ENCODE peak calls at places on chromosome 10, in five cellular contexts. F is NB4, H is fibroblast of lung, N is GM12878, R is fibroblast of villous mesenchyme. P is an unnamed sample.

GRCh38 chr10:110265573-110266193 is 39.0 kb downstream of the SMNDC1 start:
- DNase-seq in F (no peak), H (no peak), N (no peak), R (no peak), P (no peak)

GRCh38 chr10:123391275-123392028 is 237.2 kb downstream of the BUB3 start:
- DNase-seq in F (no peak), H (no peak), N (peak; percentile 62), R (no peak), P (no peak)

GRCh38 chr10:46094931-46095755 is 49.1 kb upstream of the MSMB start:
- DNase-seq in F (peak; percentile 56), H (no peak), N (no peak), R (no peak), P (peak; percentile 47)

GRCh38 chr10:132575320-132576201 is 38.0 kb downstream of the INPP5A start:
- DNase-seq in F (peak; percentile 98), H (peak; percentile 95), N (peak; percentile 89), R (peak; percentile 81), P (peak; percentile 8)

GRCh38 chr10:58698777-58699356 is 186.2 kb downstream of the BICC1 start:
- DNase-seq in F (no peak), H (peak; percentile 49), N (no peak), R (no peak), P (no peak)

GRCh38 chr10:80324086-80324485 is 32.5 kb downstream of the DYDC1 start:
- DNase-seq in F (peak; percentile 79), H (peak; percentile 21), N (no peak), R (no peak), P (peak; percentile 21)

GRCh38 chr10:127945335-127945734 is 38.4 kb downstream of the PTPRE start:
- DNase-seq in F (peak; percentile 93), H (peak; percentile 42), N (no peak), R (peak; percentile 57), P (peak; percentile 98)

GRCh38 chr10:58851606-58852005 is 324.8 kb upstream of the PHYHIPL start:
- DNase-seq in F (no peak), H (no peak), N (no peak), R (peak; percentile 26), P (peak; percentile 21)

GRCh38 chr10:80356563-80356999 is at the start of the genes DYDC1 and DYDC2:
- DNase-seq in F (peak; percentile 35), H (peak; percentile 13), N (no peak), R (peak; percentile 32), P (peak; percentile 35)

GRCh38 chr10:132283604-132284382 is 24.0 kb downstream of the STK32C start:
- DNase-seq in F (no peak), H (no peak), N (no peak), R (no peak), P (no peak)

GRCh38 chr10:6255548-6256061 is 52.9 kb downstream of the PFKFB3 start:
- DNase-seq in F (no peak), H (no peak), N (no peak), R (no peak), P (no peak)

GRCh38 chr10:8594711-8595110 is 540.2 kb downstream of the GATA3 start:
- DNase-seq in F (no peak), H (no peak), N (no peak), R (no peak), P (peak; percentile 26)

GRCh38 chr10:52729259-52730104 is 43.1 kb downstream of the MBL2 start:
- DNase-seq in F (peak; percentile 38), H (peak; percentile 25), N (no peak), R (peak; percentile 52), P (peak; percentile 38)

GRCh38 chr10:30115391-30116253 is 56.2 kb upstream of the JCAD start:
- DNase-seq in F (no peak), H (peak; percentile 62), N (no peak), R (no peak), P (no peak)

GRCh38 chr10:36425140-36425797 is 700.1 kb upstream of the ANKRD30A start:
- DNase-seq in F (no peak), H (no peak), N (no peak), R (no peak), P (no peak)

GRCh38 chr10:72954596-72955569 is at the start of gene PLA2G12B:
- DNase-seq in F (no peak), H (no peak), N (no peak), R (peak; percentile 2), P (no peak)

GRCh38 chr10:36504752-36505151 is 620.6 kb upstream of the ANKRD30A start:
- DNase-seq in F (no peak), H (no peak), N (no peak), R (no peak), P (peak; percentile 37)

GRCh38 chr10:99658622-99659030 is 683 bp upstream of the ENTPD7 start:
- DNase-seq in F (peak; percentile 51), H (peak; percentile 71), N (no peak), R (peak; percentile 25), P (peak; percentile 76)

GRCh38 chr10:27297848-27298524 is 57.4 kb upstream of the ACBD5 start:
- DNase-seq in F (peak; percentile 14), H (no peak), N (no peak), R (no peak), P (no peak)

GRCh38 chr10:78288716-78289115 is 255.1 kb downstream of the RPS24 start:
- DNase-seq in F (no peak), H (no peak), N (no peak), R (no peak), P (no peak)

GRCh38 chr10:89207801-89208551 is 859 bp upstream of the CH25H start:
- DNase-seq in F (peak; percentile 43), H (no peak), N (no peak), R (peak; percentile 33), P (no peak)

GRCh38 chr10:71752391-71753090 is 20.8 kb downstream of the VSIR start:
- DNase-seq in F (peak; percentile 61), H (no peak), N (no peak), R (no peak), P (no peak)

GRCh38 chr10:28587270-28587969 is 54.5 kb downstream of the WAC start:
- DNase-seq in F (peak; percentile 3), H (peak; percentile 17), N (no peak), R (peak; percentile 64), P (no peak)

GRCh38 chr10:100008142-100008522 is 1.6 kb downstream of the DNMBP start:
- DNase-seq in F (no peak), H (peak; percentile 76), N (no peak), R (peak; percentile 80), P (no peak)

GRCh38 chr10:11762706-11763500 is 20.7 kb downstream of the ECHDC3 start:
- DNase-seq in F (no peak), H (no peak), N (no peak), R (no peak), P (no peak)

GRCh38 chr10:25506821-25507335 is 332.1 kb downstream of the GPR158 start:
- DNase-seq in F (no peak), H (no peak), N (no peak), R (no peak), P (no peak)

GRCh38 chr10:17209931-17210330 is 8.5 kb upstream of the TRDMT1 start:
- DNase-seq in F (no peak), H (peak; percentile 63), N (no peak), R (no peak), P (no peak)

GRCh38 chr10:3068201-3068967 is 1.0 kb downstream of the PFKP start:
- DNase-seq in F (peak; percentile 60), H (peak; percentile 63), N (no peak), R (peak; percentile 80), P (no peak)

GRCh38 chr10:42593284-42593683 is 45.1 kb downstream of the ZNF33B start:
- DNase-seq in F (no peak), H (no peak), N (no peak), R (no peak), P (no peak)

GRCh38 chr10:114920459-114920858 is 17.5 kb upstream of the TRUB1 start:
- DNase-seq in F (no peak), H (no peak), N (no peak), R (no peak), P (peak; percentile 50)

GRCh38 chr10:79072041-79072441 is 3.3 kb downstream of the ZMIZ1 start:
- DNase-seq in F (no peak), H (peak; percentile 50), N (no peak), R (no peak), P (no peak)

GRCh38 chr10:121032460-121032859 is 181.3 kb downstream of the WDR11 start:
- DNase-seq in F (peak; percentile 23), H (no peak), N (no peak), R (no peak), P (no peak)

DNA sequence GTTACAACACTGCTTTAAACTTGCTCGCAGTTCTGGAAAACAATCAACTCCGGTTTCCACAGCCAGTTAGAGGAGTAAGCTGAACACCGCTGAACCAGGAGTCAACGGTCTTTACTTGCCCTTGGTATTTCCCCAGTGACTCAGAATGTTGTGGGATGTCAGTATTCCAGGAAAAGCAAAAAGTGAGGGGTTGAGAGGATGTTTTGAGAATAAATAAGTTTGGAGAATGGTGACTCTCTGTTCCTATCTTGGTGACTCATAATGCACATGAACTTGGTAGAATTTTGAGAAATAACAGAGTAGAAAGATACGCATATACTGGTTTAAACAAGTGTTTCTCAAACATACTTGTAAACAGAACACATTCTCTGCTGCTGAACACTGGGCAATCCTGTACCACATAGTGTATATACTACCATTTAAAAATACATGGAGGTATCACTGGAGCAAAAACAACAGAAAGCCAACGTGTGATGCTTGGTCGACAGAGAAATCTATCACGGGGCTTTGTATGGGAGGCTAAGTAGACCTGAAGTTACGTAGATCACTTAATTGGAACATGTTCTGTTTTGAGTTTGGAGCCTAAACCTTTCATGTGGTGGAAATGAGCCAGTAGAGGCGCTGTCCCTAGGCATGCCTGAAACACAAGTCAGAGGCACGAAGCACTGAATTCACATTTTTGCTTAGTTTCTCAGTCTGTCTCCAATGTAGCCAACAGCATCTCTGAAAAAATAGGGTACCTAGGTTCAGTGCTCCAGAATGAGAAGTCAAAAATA is 534.3 kb downstream of the PARD3 start:
- DNase-seq in F (no peak), H (peak; percentile 98), N (no peak), R (peak; percentile 98), P (peak; percentile 97)
- TF ChIP-seq CTCF in F (no peak), H (peak; percentile 57), N (no peak), R (peak; percentile 43), P (peak; percentile 51)

GRCh38 chr10:14153570-14154055 is 177.1 kb downstream of the FRMD4A start:
- DNase-seq in F (no peak), H (no peak), N (no peak), R (peak; percentile 9), P (no peak)
- H3K4me3 ChIP-seq in F (no peak overlapping the region), H (peak overlapping the region; percentile 46), N (no peak overlapping the region), R (no peak overlapping the region), P (no peak overlapping the region)

GRCh38 chr10:34762603-34763299 is 52.3 kb downstream of the PARD3 start:
- DNase-seq in F (no peak), H (no peak), N (no peak), R (no peak), P (no peak)
- TF ChIP-seq CTCF in F (no peak), H (no peak), N (no peak), R (no peak), P (no peak)

DNA sequence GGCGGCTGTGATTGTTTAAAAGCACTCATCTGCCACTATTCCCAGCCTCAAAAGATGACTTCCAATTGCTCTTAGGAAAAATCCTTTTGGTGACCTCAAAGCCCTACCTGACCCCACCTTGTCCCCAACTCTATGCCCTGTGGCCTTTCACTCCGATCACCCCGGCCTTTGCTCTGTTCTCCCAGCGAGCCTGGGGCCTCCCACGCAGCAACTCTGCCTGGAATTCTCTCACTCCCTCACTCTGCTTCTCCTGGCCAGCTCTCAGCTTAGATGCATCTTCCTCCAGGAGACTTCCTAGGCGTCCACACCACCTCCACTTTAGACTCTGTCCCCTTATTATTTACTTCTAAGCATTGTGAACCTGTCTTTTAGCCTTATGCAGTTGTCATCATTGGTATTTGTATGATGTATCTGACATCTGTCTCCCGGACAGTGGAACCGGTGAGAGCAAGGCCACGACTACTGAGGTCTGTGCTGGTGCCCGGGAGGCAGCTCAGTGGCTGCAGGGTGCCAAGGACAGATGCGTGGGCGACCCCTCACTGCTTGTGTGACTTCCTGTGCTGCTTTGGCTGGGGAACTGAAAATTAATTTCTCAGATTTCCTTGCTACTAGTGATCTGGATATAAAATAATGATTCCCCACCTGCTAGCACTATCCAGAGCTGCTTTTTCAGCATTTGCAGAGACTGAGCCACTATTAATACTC is 63.0 kb downstream of the PIP4K2A start:
- DNase-seq in F (peak; percentile 13), H (no peak), N (no peak), R (no peak), P (no peak)
- H3K4me3 ChIP-seq in F (no peak overlapping the region), H (no peak overlapping the region), N (no peak overlapping the region), R (no peak overlapping the region), P (no peak overlapping the region)

P was measured in bronchial epithelial cell.